ENCODE peak calls at places on chromosomes 6 and 20, in four cellular contexts. One of them, this sample, is unnamed.
A peak's percentile ranks its signal among the peaks of the same experiment; 100 is the strongest.

GRCh38 chr6:26556263-26557070 is 18.3 kb downstream of the HMGN4 start:
- DNase-seq in WTC11: peak; percentile 77
- DNase-seq in H54: no peak
- DNase-seq in nucleus accumbens: no peak
- DNase-seq in this sample: peak; percentile 53

GRCh38 chr6:131643262-131643631 is 6.1 kb downstream of the ENPP3 start:
- DNase-seq in nucleus accumbens: no peak
- DNase-seq in H54: no peak
- DNase-seq in WTC11: no peak
- DNase-seq in this sample: no peak

GRCh38 chr20:46923550-46923949 is 28.9 kb downstream of the EYA2 start:
- DNase-seq in H54: no peak
- DNase-seq in WTC11: no peak
- DNase-seq in nucleus accumbens: no peak
- DNase-seq in this sample: no peak

GRCh38 chr6:170052991-170053821 is 237.7 kb downstream of the DLL1 start:
- DNase-seq in H54: no peak
- DNase-seq in WTC11: peak; percentile 7
- DNase-seq in nucleus accumbens: no peak
- DNase-seq in this sample: no peak

GRCh38 chr6:161439093-161439492 is 165.2 kb upstream of the AGPAT4 start:
- DNase-seq in WTC11: no peak
- DNase-seq in H54: peak; percentile 63
- DNase-seq in nucleus accumbens: peak; percentile 76
- DNase-seq in this sample: no peak

GRCh38 chr6:163099621-163100171 is 314.8 kb upstream of the QKI start:
- DNase-seq in H54: no peak
- DNase-seq in WTC11: peak; percentile 71
- DNase-seq in nucleus accumbens: no peak
- DNase-seq in this sample: no peak

GRCh38 chr20:25372584-25373336 is 17.9 kb downstream of the ABHD12 start:
- DNase-seq in H54: peak; percentile 37
- DNase-seq in WTC11: no peak
- DNase-seq in nucleus accumbens: no peak
- DNase-seq in this sample: no peak

GRCh38 chr6:156917213-156917612 is 140.0 kb downstream of the ARID1B start:
- DNase-seq in H54: no peak
- DNase-seq in WTC11: no peak
- DNase-seq in nucleus accumbens: no peak
- DNase-seq in this sample: no peak

GRCh38 chr6:69622230-69622629 is 174.6 kb downstream of the LMBRD1 start:
- DNase-seq in nucleus accumbens: no peak
- DNase-seq in WTC11: no peak
- DNase-seq in H54: no peak
- DNase-seq in this sample: no peak

GRCh38 chr6:119445666-119446622 is 96.4 kb upstream of the MAN1A1 start:
- DNase-seq in H54: no peak
- DNase-seq in nucleus accumbens: no peak
- DNase-seq in WTC11: no peak
- DNase-seq in this sample: no peak

GRCh38 chr20:32249030-32249738 is 28.3 kb upstream of the KIF3B start:
- DNase-seq in nucleus accumbens: no peak
- DNase-seq in WTC11: no peak
- DNase-seq in H54: no peak
- DNase-seq in this sample: no peak

GRCh38 chr6:19691465-19692167 is 145.6 kb upstream of the ID4 start:
- DNase-seq in nucleus accumbens: peak; percentile 75
- DNase-seq in WTC11: peak; percentile 71
- DNase-seq in H54: no peak
- DNase-seq in this sample: no peak

GRCh38 chr6:3306848-3307247 is 48.1 kb downstream of the PSMG4 start:
- DNase-seq in H54: no peak
- DNase-seq in nucleus accumbens: no peak
- DNase-seq in WTC11: peak; percentile 2
- DNase-seq in this sample: no peak

GRCh38 chr6:33374359-33374910 is 17.2 kb upstream of the KIFC1 start:
- DNase-seq in H54: no peak
- DNase-seq in WTC11: no peak
- DNase-seq in nucleus accumbens: no peak
- DNase-seq in this sample: no peak

GRCh38 chr6:100342830-100343229 is 121.9 kb downstream of the SIM1 start:
- DNase-seq in nucleus accumbens: no peak
- DNase-seq in WTC11: no peak
- DNase-seq in H54: no peak
- DNase-seq in this sample: no peak

GRCh38 chr6:11833626-11834592 is 55.3 kb upstream of the ADTRP start:
- DNase-seq in H54: no peak
- DNase-seq in nucleus accumbens: no peak
- DNase-seq in WTC11: peak; percentile 24
- DNase-seq in this sample: no peak

GRCh38 chr6:159797554-159797953 is 2.5 kb upstream of the PNLDC1 start:
- DNase-seq in H54: no peak
- DNase-seq in nucleus accumbens: no peak
- DNase-seq in WTC11: no peak
- DNase-seq in this sample: no peak

GRCh38 chr20:52279667-52280180 is 88.1 kb upstream of the ZFP64 start:
- DNase-seq in WTC11: no peak
- DNase-seq in nucleus accumbens: no peak
- DNase-seq in H54: no peak
- DNase-seq in this sample: no peak

GRCh38 chr6:75205776-75206334 is at the start of gene COL12A1:
- DNase-seq in H54: peak; percentile 64
- DNase-seq in nucleus accumbens: no peak
- DNase-seq in WTC11: peak; percentile 74
- DNase-seq in this sample: no peak

GRCh38 chr6:6584310-6585002 is 4.1 kb upstream of the LY86 start:
- DNase-seq in WTC11: no peak
- DNase-seq in H54: no peak
- DNase-seq in nucleus accumbens: no peak
- DNase-seq in this sample: no peak

GRCh38 chr20:9179193-9179802 is 110.4 kb downstream of the PLCB4 start:
- DNase-seq in WTC11: no peak
- DNase-seq in nucleus accumbens: no peak
- DNase-seq in H54: no peak
- DNase-seq in this sample: no peak

GRCh38 chr6:118198746-118199145 is 291.7 kb downstream of the SLC35F1 start:
- DNase-seq in WTC11: no peak
- DNase-seq in nucleus accumbens: no peak
- DNase-seq in H54: no peak
- DNase-seq in this sample: no peak

GRCh38 chr20:57688864-57689263 is 21.0 kb downstream of the PMEPA1 start:
- DNase-seq in H54: no peak
- DNase-seq in nucleus accumbens: peak; percentile 77
- DNase-seq in WTC11: no peak
- DNase-seq in this sample: no peak

GRCh38 chr20:1319051-1319450 is 9.9 kb downstream of the SDCBP2 start:
- DNase-seq in nucleus accumbens: no peak
- DNase-seq in H54: no peak
- DNase-seq in WTC11: no peak
- DNase-seq in this sample: no peak

GRCh38 chr6:27604986-27605385 is 132.1 kb upstream of the ZNF184 start:
- DNase-seq in nucleus accumbens: no peak
- DNase-seq in H54: no peak
- DNase-seq in WTC11: no peak
- DNase-seq in this sample: no peak

GRCh38 chr6:128638817-128639216 is 118.4 kb upstream of the PTPRK start:
- DNase-seq in nucleus accumbens: no peak
- DNase-seq in WTC11: no peak
- DNase-seq in H54: no peak
- DNase-seq in this sample: no peak

GRCh38 chr20:53834044-53834442 is 236.4 kb downstream of the BCAS1 start:
- DNase-seq in H54: no peak
- DNase-seq in nucleus accumbens: no peak
- DNase-seq in WTC11: no peak
- DNase-seq in this sample: no peak

GRCh38 chr20:9200196-9200595 is 131.3 kb downstream of the PLCB4 start:
- DNase-seq in H54: no peak
- DNase-seq in WTC11: no peak
- DNase-seq in nucleus accumbens: no peak
- DNase-seq in this sample: no peak

GRCh38 chr6:134884752-134885151 is 65.1 kb downstream of the ALDH8A1 start:
- DNase-seq in nucleus accumbens: no peak
- DNase-seq in WTC11: no peak
- DNase-seq in H54: no peak
- DNase-seq in this sample: no peak

GRCh38 chr20:34396408-34396807 is 33.3 kb downstream of the ITCH start:
- DNase-seq in H54: no peak
- DNase-seq in nucleus accumbens: no peak
- DNase-seq in WTC11: no peak
- DNase-seq in this sample: no peak

GRCh38 chr6:152453421-152453820 is 183.7 kb downstream of the SYNE1 start:
- DNase-seq in H54: no peak
- DNase-seq in nucleus accumbens: no peak
- DNase-seq in WTC11: no peak
- DNase-seq in this sample: no peak

GRCh38 chr20:63402178-63402859 is 41.2 kb upstream of the CHRNA4 start:
- DNase-seq in WTC11: no peak
- DNase-seq in nucleus accumbens: peak; percentile 36
- DNase-seq in H54: no peak
- DNase-seq in this sample: no peak

GRCh38 chr6:15769471-15770088 is 106.8 kb upstream of the DTNBP1 start:
- DNase-seq in nucleus accumbens: no peak
- DNase-seq in H54: no peak
- DNase-seq in WTC11: no peak
- DNase-seq in this sample: no peak

GRCh38 chr6:86142326-86142725 is 499.6 kb upstream of the SYNCRIP start:
- DNase-seq in nucleus accumbens: no peak
- DNase-seq in WTC11: no peak
- DNase-seq in H54: no peak
- DNase-seq in this sample: no peak

GRCh38 chr6:144006731-144007454 is 1.2 kb downstream of the PLAGL1 start:
- DNase-seq in WTC11: peak; percentile 13
- DNase-seq in H54: no peak
- DNase-seq in nucleus accumbens: no peak
- DNase-seq in this sample: no peak

This sample was measured in activated T-cell treated with anti-CD3 and anti-CD28 coated beads for 24 hours.